ENCODE peak calls at places on chromosome 6, in eight cellular contexts. One of them, this sample, is unnamed.
A peak's percentile ranks its signal among the peaks of the same experiment; 100 is the strongest.

GRCh38 chr6:46059608-46060007 is 43.9 kb upstream of the CLIC5 start:
- DNase-seq in HepG2: no peak
- DNase-seq in GM12878: no peak
- DNase-seq in transverse colon: no peak
- DNase-seq in K562: no peak
- DNase-seq in suprapubic skin: no peak
- DNase-seq in esophagus muscularis mucosa: no peak
- DNase-seq in upper lobe of left lung: no peak
- DNase-seq in this sample: no peak

GRCh38 chr6:159842035-159842434 is 42.0 kb downstream of the PNLDC1 start:
- DNase-seq in HepG2: peak; percentile 51
- DNase-seq in GM12878: no peak
- DNase-seq in transverse colon: no peak
- DNase-seq in K562: peak; percentile 63
- DNase-seq in suprapubic skin: no peak
- DNase-seq in esophagus muscularis mucosa: no peak
- DNase-seq in upper lobe of left lung: no peak
- DNase-seq in this sample: no peak

GRCh38 chr6:85111481-85112001 is 338.3 kb upstream of the NT5E start:
- DNase-seq in HepG2: no peak
- DNase-seq in GM12878: no peak
- DNase-seq in transverse colon: no peak
- DNase-seq in K562: no peak
- DNase-seq in suprapubic skin: no peak
- DNase-seq in esophagus muscularis mucosa: no peak
- DNase-seq in upper lobe of left lung: no peak
- DNase-seq in this sample: no peak

GRCh38 chr6:82283771-82284420 is 36.4 kb upstream of the IBTK start:
- DNase-seq in HepG2: no peak
- DNase-seq in GM12878: no peak
- DNase-seq in transverse colon: no peak
- DNase-seq in K562: no peak
- DNase-seq in suprapubic skin: no peak
- DNase-seq in esophagus muscularis mucosa: no peak
- DNase-seq in upper lobe of left lung: no peak
- DNase-seq in this sample: no peak

GRCh38 chr6:88869263-88870023 is 94.0 kb downstream of the RNGTT start:
- DNase-seq in HepG2: no peak
- DNase-seq in GM12878: no peak
- DNase-seq in transverse colon: no peak
- DNase-seq in K562: no peak
- DNase-seq in suprapubic skin: no peak
- DNase-seq in esophagus muscularis mucosa: no peak
- DNase-seq in upper lobe of left lung: no peak
- DNase-seq in this sample: no peak

GRCh38 chr6:153334121-153334520 is 203.0 kb upstream of the RGS17 start:
- DNase-seq in HepG2: no peak
- DNase-seq in GM12878: no peak
- DNase-seq in transverse colon: no peak
- DNase-seq in K562: no peak
- DNase-seq in suprapubic skin: no peak
- DNase-seq in esophagus muscularis mucosa: no peak
- DNase-seq in upper lobe of left lung: no peak
- DNase-seq in this sample: no peak

GRCh38 chr6:45187841-45188240 is 140.3 kb upstream of the RUNX2 start:
- DNase-seq in HepG2: peak; percentile 25
- DNase-seq in GM12878: no peak
- DNase-seq in transverse colon: no peak
- DNase-seq in K562: no peak
- DNase-seq in suprapubic skin: no peak
- DNase-seq in esophagus muscularis mucosa: no peak
- DNase-seq in upper lobe of left lung: no peak
- DNase-seq in this sample: no peak

GRCh38 chr6:127539292-127539691 is 20.2 kb upstream of the MTCL3 start:
- DNase-seq in HepG2: no peak
- DNase-seq in GM12878: no peak
- DNase-seq in transverse colon: no peak
- DNase-seq in K562: peak; percentile 16
- DNase-seq in suprapubic skin: no peak
- DNase-seq in esophagus muscularis mucosa: no peak
- DNase-seq in upper lobe of left lung: no peak
- DNase-seq in this sample: no peak

GRCh38 chr6:33192671-33193602 is 670 bp upstream of the COL11A2 start:
- DNase-seq in HepG2: no peak
- DNase-seq in GM12878: no peak
- DNase-seq in transverse colon: peak; percentile 32
- DNase-seq in K562: no peak
- DNase-seq in suprapubic skin: no peak
- DNase-seq in esophagus muscularis mucosa: no peak
- DNase-seq in upper lobe of left lung: peak; percentile 90
- DNase-seq in this sample: no peak

GRCh38 chr6:157525918-157526425 is 145.0 kb downstream of the ZDHHC14 start:
- DNase-seq in HepG2: no peak
- DNase-seq in GM12878: no peak
- DNase-seq in transverse colon: no peak
- DNase-seq in K562: no peak
- DNase-seq in suprapubic skin: no peak
- DNase-seq in esophagus muscularis mucosa: no peak
- DNase-seq in upper lobe of left lung: no peak
- DNase-seq in this sample: no peak

GRCh38 chr6:45789238-45789637 is 226.4 kb downstream of the CLIC5 start:
- DNase-seq in HepG2: no peak
- DNase-seq in GM12878: no peak
- DNase-seq in transverse colon: no peak
- DNase-seq in K562: no peak
- DNase-seq in suprapubic skin: no peak
- DNase-seq in esophagus muscularis mucosa: no peak
- DNase-seq in upper lobe of left lung: no peak
- DNase-seq in this sample: no peak

GRCh38 chr6:107460074-107460631 is 789 bp upstream of the PDSS2 start:
- DNase-seq in HepG2: no peak
- DNase-seq in GM12878: no peak
- DNase-seq in transverse colon: no peak
- DNase-seq in K562: no peak
- DNase-seq in suprapubic skin: no peak
- DNase-seq in esophagus muscularis mucosa: no peak
- DNase-seq in upper lobe of left lung: no peak
- DNase-seq in this sample: no peak

GRCh38 chr6:107459283-107460073 is at the start of gene PDSS2:
- DNase-seq in HepG2: peak; percentile 97
- DNase-seq in GM12878: peak; percentile 91
- DNase-seq in transverse colon: peak; percentile 99
- DNase-seq in K562: peak; percentile 98
- DNase-seq in suprapubic skin: peak; percentile 97
- DNase-seq in esophagus muscularis mucosa: peak; percentile 97
- DNase-seq in upper lobe of left lung: peak; percentile 94
- DNase-seq in this sample: peak; percentile 98

DNA sequence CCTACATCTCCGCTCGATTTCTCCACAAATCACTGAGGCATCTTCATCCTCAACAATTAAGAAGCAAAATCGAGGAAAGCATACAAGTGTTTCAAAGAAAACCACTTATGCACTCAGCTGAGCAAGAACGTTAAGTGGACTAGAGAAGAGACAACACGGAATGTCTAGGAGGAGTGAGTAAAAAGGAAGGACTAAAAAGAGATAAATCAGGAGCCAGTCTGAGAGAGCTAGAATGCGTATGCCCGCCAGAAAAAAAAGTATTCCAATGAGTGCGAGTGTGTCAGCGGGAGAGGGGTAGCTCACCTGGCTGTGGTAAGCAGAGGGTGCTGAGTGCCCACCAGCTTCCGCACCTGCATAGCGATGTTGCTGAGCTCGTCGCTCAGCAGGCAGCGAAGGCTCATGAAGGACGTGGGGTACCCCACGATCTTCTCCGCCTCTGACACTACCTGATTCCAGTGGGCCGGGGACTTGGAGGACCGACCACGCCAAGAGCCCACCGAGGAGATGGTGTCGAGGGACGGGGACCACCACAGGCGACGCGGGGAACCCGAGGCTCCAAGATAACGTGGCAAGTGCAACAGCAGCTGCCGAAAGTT is 579 bp downstream of the PDSS2 start:
- DNase-seq in HepG2: peak; percentile 25
- DNase-seq in GM12878: peak; percentile 8
- DNase-seq in transverse colon: peak; percentile 25
- DNase-seq in K562: peak; percentile 40
- DNase-seq in suprapubic skin: no peak
- DNase-seq in esophagus muscularis mucosa: no peak
- DNase-seq in upper lobe of left lung: peak; percentile 74
- DNase-seq in this sample: no peak
- TF ChIP-seq EP300 in HepG2: no peak
- TF ChIP-seq EP300 in GM12878: no peak
- TF ChIP-seq EP300 in transverse colon: no peak
- TF ChIP-seq EP300 in K562: no peak
- TF ChIP-seq EP300 in suprapubic skin: no peak
- TF ChIP-seq EP300 in esophagus muscularis mucosa: no peak
- TF ChIP-seq EP300 in upper lobe of left lung: no peak
- TF ChIP-seq EP300 in this sample: no peak

GRCh38 chr6:87788141-87788540 is 86.1 kb upstream of the AKIRIN2 start:
- DNase-seq in HepG2: no peak
- DNase-seq in GM12878: no peak
- DNase-seq in transverse colon: no peak
- DNase-seq in K562: no peak
- DNase-seq in suprapubic skin: no peak
- DNase-seq in esophagus muscularis mucosa: no peak
- DNase-seq in upper lobe of left lung: no peak
- DNase-seq in this sample: no peak
- TF ChIP-seq POLR2AphosphoS5 in HepG2: no peak
- TF ChIP-seq POLR2AphosphoS5 in GM12878: no peak
- TF ChIP-seq POLR2AphosphoS5 in transverse colon: no peak
- TF ChIP-seq POLR2AphosphoS5 in K562: no peak
- TF ChIP-seq POLR2AphosphoS5 in suprapubic skin: no peak
- TF ChIP-seq POLR2AphosphoS5 in esophagus muscularis mucosa: no peak
- TF ChIP-seq POLR2AphosphoS5 in upper lobe of left lung: no peak
- TF ChIP-seq POLR2AphosphoS5 in this sample: no peak

DNA sequence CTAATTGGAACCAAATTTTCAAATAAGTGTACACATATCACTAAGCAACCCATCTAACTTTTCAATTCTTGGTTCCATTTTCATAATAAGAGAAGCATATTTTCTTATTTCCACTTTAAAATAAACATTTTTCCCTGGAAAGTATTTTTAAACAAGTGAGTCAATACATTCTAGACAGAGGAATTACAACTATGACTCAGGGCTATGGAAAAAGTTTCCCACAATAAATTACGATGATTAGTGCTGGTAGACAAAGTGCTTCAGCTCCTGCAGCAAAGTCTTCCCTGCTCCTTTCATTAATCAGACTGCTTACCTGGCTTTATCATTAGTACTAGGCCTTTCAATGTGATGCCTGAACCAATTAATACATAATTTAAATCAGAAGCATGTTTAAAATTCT is 322.5 kb downstream of the HACE1 start:
- DNase-seq in HepG2: no peak
- DNase-seq in GM12878: no peak
- DNase-seq in transverse colon: no peak
- DNase-seq in K562: no peak
- DNase-seq in suprapubic skin: no peak
- DNase-seq in esophagus muscularis mucosa: no peak
- DNase-seq in upper lobe of left lung: no peak
- DNase-seq in this sample: no peak
- TF ChIP-seq EP300 in HepG2: no peak
- TF ChIP-seq EP300 in GM12878: no peak
- TF ChIP-seq EP300 in transverse colon: no peak
- TF ChIP-seq EP300 in K562: no peak
- TF ChIP-seq EP300 in suprapubic skin: no peak
- TF ChIP-seq EP300 in esophagus muscularis mucosa: no peak
- TF ChIP-seq EP300 in upper lobe of left lung: no peak
- TF ChIP-seq EP300 in this sample: no peak

GRCh38 chr6:75379536-75379935 is 94.9 kb upstream of the TMEM30A start:
- DNase-seq in HepG2: no peak
- DNase-seq in GM12878: no peak
- DNase-seq in transverse colon: no peak
- DNase-seq in K562: no peak
- DNase-seq in suprapubic skin: no peak
- DNase-seq in esophagus muscularis mucosa: no peak
- DNase-seq in upper lobe of left lung: no peak
- DNase-seq in this sample: no peak

GRCh38 chr6:75374913-75375530 is 90.4 kb upstream of the TMEM30A start:
- DNase-seq in HepG2: no peak
- DNase-seq in GM12878: no peak
- DNase-seq in transverse colon: no peak
- DNase-seq in K562: no peak
- DNase-seq in suprapubic skin: no peak
- DNase-seq in esophagus muscularis mucosa: no peak
- DNase-seq in upper lobe of left lung: no peak
- DNase-seq in this sample: no peak

GRCh38 chr6:75377386-75377785 is 92.8 kb upstream of the TMEM30A start:
- DNase-seq in HepG2: no peak
- DNase-seq in GM12878: no peak
- DNase-seq in transverse colon: no peak
- DNase-seq in K562: no peak
- DNase-seq in suprapubic skin: no peak
- DNase-seq in esophagus muscularis mucosa: no peak
- DNase-seq in upper lobe of left lung: no peak
- DNase-seq in this sample: no peak

GRCh38 chr6:75378101-75378500 is 93.5 kb upstream of the TMEM30A start:
- DNase-seq in HepG2: no peak
- DNase-seq in GM12878: no peak
- DNase-seq in transverse colon: no peak
- DNase-seq in K562: no peak
- DNase-seq in suprapubic skin: no peak
- DNase-seq in esophagus muscularis mucosa: no peak
- DNase-seq in upper lobe of left lung: no peak
- DNase-seq in this sample: no peak

GRCh38 chr6:75376347-75377024 is 91.9 kb upstream of the TMEM30A start:
- DNase-seq in HepG2: no peak
- DNase-seq in GM12878: no peak
- DNase-seq in transverse colon: no peak
- DNase-seq in K562: no peak
- DNase-seq in suprapubic skin: no peak
- DNase-seq in esophagus muscularis mucosa: no peak
- DNase-seq in upper lobe of left lung: no peak
- DNase-seq in this sample: no peak
- TF ChIP-seq POLR2AphosphoS5 in HepG2: no peak
- TF ChIP-seq POLR2AphosphoS5 in GM12878: no peak
- TF ChIP-seq POLR2AphosphoS5 in transverse colon: no peak
- TF ChIP-seq POLR2AphosphoS5 in K562: no peak
- TF ChIP-seq POLR2AphosphoS5 in suprapubic skin: no peak
- TF ChIP-seq POLR2AphosphoS5 in esophagus muscularis mucosa: no peak
- TF ChIP-seq POLR2AphosphoS5 in upper lobe of left lung: no peak
- TF ChIP-seq POLR2AphosphoS5 in this sample: no peak

DNA sequence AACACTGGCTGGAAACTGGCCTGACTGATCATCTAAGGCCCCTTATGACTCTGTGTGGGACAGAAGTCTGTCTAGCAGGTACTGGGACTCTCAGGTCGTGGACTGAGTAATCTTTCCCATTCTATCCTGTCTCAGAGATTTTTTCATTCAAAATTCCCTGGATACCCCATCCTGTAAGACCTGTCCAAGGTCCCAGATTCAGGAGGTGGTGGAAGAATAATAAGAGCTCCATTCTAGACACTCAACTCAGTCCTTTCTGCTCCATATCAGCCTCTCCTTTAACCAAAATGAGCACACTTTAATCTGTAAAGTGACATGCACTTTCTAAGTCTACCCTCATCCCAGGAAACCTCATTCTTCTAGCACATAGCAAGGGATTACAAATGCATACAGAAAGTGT is 82.5 kb upstream of the MRPS10 start:
- DNase-seq in HepG2: no peak
- DNase-seq in GM12878: no peak
- DNase-seq in transverse colon: no peak
- DNase-seq in K562: no peak
- DNase-seq in suprapubic skin: no peak
- DNase-seq in esophagus muscularis mucosa: no peak
- DNase-seq in upper lobe of left lung: no peak
- DNase-seq in this sample: no peak
- TF ChIP-seq EP300 in HepG2: no peak
- TF ChIP-seq EP300 in GM12878: no peak
- TF ChIP-seq EP300 in transverse colon: no peak
- TF ChIP-seq EP300 in K562: no peak
- TF ChIP-seq EP300 in suprapubic skin: no peak
- TF ChIP-seq EP300 in esophagus muscularis mucosa: no peak
- TF ChIP-seq EP300 in upper lobe of left lung: no peak
- TF ChIP-seq EP300 in this sample: no peak